ENCODE peak calls at places on chromosomes 1 and 21, in six cellular contexts. W is HCT116, L is breast epithelium, Q is heart left ventricle, M is IMR-90, V is A549. K is an unnamed sample.

GRCh38 chr1:61201035-61201434 is 118.7 kb downstream of the NFIA start:
- DNase-seq in W (no peak), L (no peak), Q (no peak), M (no peak), V (no peak), K (no peak)

GRCh38 chr1:30823969-30824735 is 66.6 kb upstream of the LAPTM5 start:
- DNase-seq in W (peak; percentile 93), L (peak; percentile 98), Q (peak; percentile 96), M (peak; percentile 100), V (peak; percentile 93), K (peak; percentile 89)

GRCh38 chr1:38708701-38709258 is 150.8 kb downstream of the RRAGC start:
- DNase-seq in W (no peak), L (no peak), Q (no peak), M (no peak), V (no peak), K (no peak)

GRCh38 chr1:17875171-17875881 is 120.2 kb downstream of the ACTL8 start:
- DNase-seq in W (no peak), L (no peak), Q (no peak), M (peak; percentile 83), V (no peak), K (no peak)

GRCh38 chr1:1298861-1299685 is 8.7 kb downstream of the ACAP3 start:
- DNase-seq in W (no peak), L (no peak), Q (no peak), M (no peak), V (no peak), K (peak; percentile 39)

GRCh38 chr1:8116892-8117262 is 90.8 kb upstream of the ERRFI1 start:
- DNase-seq in W (no peak), L (no peak), Q (peak; percentile 75), M (peak; percentile 93), V (peak; percentile 65), K (no peak)

GRCh38 chr1:73781257-73781656 is 416.7 kb downstream of the LRRIQ3 start:
- DNase-seq in W (no peak), L (no peak), Q (no peak), M (no peak), V (peak; percentile 64), K (no peak)

GRCh38 chr21:39680216-39680615 is 64.8 kb upstream of the IGSF5 start:
- DNase-seq in W (no peak), L (no peak), Q (no peak), M (no peak), V (no peak), K (no peak)

GRCh38 chr1:58765016-58765415 is 18.8 kb downstream of the JUN start:
- DNase-seq in W (no peak), L (no peak), Q (no peak), M (peak; percentile 51), V (no peak), K (no peak)

GRCh38 chr1:229116114-229116513 is 154.8 kb upstream of the RAB4A start:
- DNase-seq in W (no peak), L (no peak), Q (no peak), M (peak; percentile 65), V (no peak), K (no peak)

GRCh38 chr21:46052703-46053651 is 44.9 kb upstream of the COL6A2 start:
- DNase-seq in W (peak; percentile 33), L (no peak), Q (no peak), M (peak; percentile 95), V (peak; percentile 31), K (no peak)

GRCh38 chr1:67815303-67816095 is 17.8 kb downstream of the GNG12 start:
- DNase-seq in W (no peak), L (no peak), Q (no peak), M (no peak), V (no peak), K (no peak)

GRCh38 chr21:20971296-20971921 is 26.8 kb upstream of the NCAM2 start:
- DNase-seq in W (no peak), L (no peak), Q (no peak), M (peak; percentile 60), V (peak; percentile 42), K (peak; percentile 31)

GRCh38 chr1:65417729-65418128 is 2.7 kb upstream of the LEPR start:
- DNase-seq in W (no peak), L (no peak), Q (no peak), M (no peak), V (no peak), K (no peak)

GRCh38 chr1:177020861-177021589 is 143.5 kb downstream of the ASTN1 start:
- DNase-seq in W (no peak), L (no peak), Q (peak; percentile 49), M (no peak), V (no peak), K (no peak)

GRCh38 chr1:177307771-177308170 is 137.0 kb downstream of the BRINP2 start:
- DNase-seq in W (no peak), L (no peak), Q (no peak), M (peak; percentile 5), V (no peak), K (no peak)

GRCh38 chr1:11266268-11267074 is 4.1 kb upstream of the MTOR start:
- DNase-seq in W (no peak), L (no peak), Q (no peak), M (no peak), V (no peak), K (no peak)

GRCh38 chr1:227127891-227128290 is 187.8 kb downstream of the COQ8A start:
- DNase-seq in W (no peak), L (no peak), Q (no peak), M (no peak), V (no peak), K (no peak)

GRCh38 chr1:26791626-26792025 is 3.9 kb downstream of the PIGV start:
- DNase-seq in W (no peak), L (no peak), Q (no peak), M (no peak), V (no peak), K (peak; percentile 64)
- TF ChIP-seq POLR2A in W (no peak), L (no peak), Q (no peak), M (no peak), V (no peak), K (no peak)

GRCh38 chr1:179882253-179883039 is at the start of gene TOR1AIP1:
- DNase-seq in W (peak; percentile 94), L (peak; percentile 96), Q (peak; percentile 97), M (peak; percentile 97), V (peak; percentile 99), K (peak; percentile 98)
- TF ChIP-seq POLR2A in W (no peak), L (no peak), Q (peak; percentile 3), M (peak; percentile 97), V (peak; percentile 89), K (peak; percentile 98)

DNA sequence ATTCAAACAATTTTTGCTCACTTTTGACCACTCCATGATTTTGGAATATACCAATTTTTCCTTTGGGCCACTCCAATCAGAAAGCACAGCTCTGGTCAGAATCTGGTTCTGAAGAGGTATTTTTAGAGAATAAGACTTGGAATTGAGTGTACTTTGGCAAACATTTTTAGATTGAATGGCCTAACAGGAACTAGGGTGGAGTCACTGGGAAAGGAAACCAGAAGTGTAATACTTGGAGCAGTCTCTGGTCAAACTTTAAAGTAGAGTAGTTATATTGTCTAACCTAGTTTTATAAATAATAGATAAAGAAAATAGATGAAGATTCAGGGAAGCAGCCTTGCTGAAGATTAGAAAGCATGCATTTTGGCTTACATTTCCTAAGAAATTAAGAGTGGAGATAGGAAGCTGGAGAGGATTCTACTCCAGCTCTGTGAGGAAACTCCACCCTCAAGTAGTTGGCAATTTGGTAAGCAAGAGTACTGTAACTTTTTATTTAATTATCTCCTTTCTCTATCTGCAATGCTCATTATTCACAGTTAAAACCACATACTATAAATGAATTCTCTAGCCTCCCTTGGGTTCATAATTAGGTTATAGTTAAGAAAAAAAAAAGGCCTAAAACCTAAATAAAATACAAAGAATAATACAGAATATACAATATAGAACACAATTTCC is 15.8 kb downstream of the STIL start:
- DNase-seq in W (no peak), L (no peak), Q (no peak), M (no peak), V (no peak), K (no peak)
- TF ChIP-seq POLR2A in W (no peak), L (no peak), Q (no peak), M (no peak), V (no peak), K (no peak)

GRCh38 chr1:32773764-32774463 is 43.2 kb downstream of the YARS1 start:
- DNase-seq in W (no peak), L (no peak), Q (no peak), M (no peak), V (no peak), K (no peak)
- TF ChIP-seq POLR2A in W (no peak), L (no peak), Q (no peak), M (no peak), V (no peak), K (peak; percentile 27)